ENCODE peak calls at places on chromosome 5, in eight cellular contexts. B is thyroid gland, D is caudate nucleus, J is IMR-90, A is RWPE1, L is breast epithelium, T is GM23248, I is tibial artery. E is an unnamed sample.

GRCh38 chr5:134527156-134527960 is 1.9 kb downstream of the JADE2 start:
- DNase-seq in B (peak), D (peak), A (peak), I (peak), L (peak), J (peak), T (peak), E (peak)

GRCh38 chr5:77662615-77663014 is 24.1 kb upstream of the OTP start:
- DNase-seq in L (no peak), B (no peak), T (no peak), I (no peak), J (no peak), D (no peak), A (no peak), E (no peak)

GRCh38 chr5:120528609-120529008 is 64.5 kb downstream of the PRR16 start:
- DNase-seq in B (no peak), I (no peak), J (peak), L (no peak), D (no peak), T (peak), A (no peak), E (no peak)

GRCh38 chr5:59180515-59180914 is 597.6 kb downstream of the RAB3C start:
- DNase-seq in L (no peak), J (no peak), I (no peak), D (no peak), T (no peak), A (no peak), B (no peak), E (no peak)

GRCh38 chr5:52580921-52581320 is 206.8 kb upstream of the ITGA1 start:
- DNase-seq in L (no peak), D (no peak), T (peak), J (peak), B (no peak), A (peak), I (no peak), E (no peak)

GRCh38 chr5:94785111-94785510 is 166.6 kb downstream of the SLF1 start:
- DNase-seq in B (no peak), I (no peak), L (no peak), D (no peak), A (no peak), T (peak), J (peak), E (no peak)

GRCh38 chr5:172891716-172892421 is 57.8 kb downstream of the ERGIC1 start:
- DNase-seq in D (no peak), B (peak), L (peak), T (no peak), J (no peak), I (peak), A (no peak), E (no peak)

GRCh38 chr5:83299353-83299752 is 172.2 kb upstream of the VCAN start:
- DNase-seq in D (no peak), J (no peak), L (no peak), A (no peak), I (no peak), T (no peak), B (no peak), E (no peak)

GRCh38 chr5:43066231-43066798 is 26.2 kb upstream of the ANXA2R start:
- DNase-seq in L (peak), B (peak), D (peak), I (peak), J (peak), T (peak), A (peak), E (peak)

GRCh38 chr5:14700478-14701436 is 36.2 kb downstream of the OTULIN start:
- DNase-seq in B (no peak), T (no peak), A (no peak), J (no peak), D (no peak), L (no peak), I (no peak), E (no peak)

GRCh38 chr5:44167540-44167939 is 221.7 kb downstream of the FGF10 start:
- DNase-seq in B (no peak), I (no peak), L (no peak), A (no peak), D (no peak), T (no peak), J (no peak), E (no peak)

GRCh38 chr5:9698125-9698848 is 68.1 kb upstream of the TAS2R1 start:
- DNase-seq in J (peak), T (peak), A (no peak), D (no peak), B (no peak), I (no peak), L (no peak), E (no peak)

GRCh38 chr5:1292139-1292538 is 2.7 kb downstream of the TERT start:
- DNase-seq in B (no peak), I (no peak), L (no peak), T (no peak), A (no peak), D (no peak), J (no peak), E (no peak)

GRCh38 chr5:7679663-7680062 is 171.3 kb downstream of the CFAP90 start:
- DNase-seq in T (no peak), B (no peak), L (no peak), I (no peak), D (no peak), A (no peak), J (no peak), E (no peak)

GRCh38 chr5:148740966-148741742 is 85.3 kb upstream of the ADRB2 start:
- DNase-seq in B (no peak), D (no peak), T (peak), L (no peak), J (peak), A (peak), I (no peak), E (no peak)

GRCh38 chr5:127960126-127960744 is 123.3 kb upstream of the SLC12A2 start:
- DNase-seq in A (no peak), T (no peak), J (peak), D (no peak), I (no peak), B (no peak), L (no peak), E (no peak)

GRCh38 chr5:127766556-127767335 is 63.6 kb downstream of the CCDC192 start:
- DNase-seq in I (no peak), A (no peak), B (no peak), L (no peak), T (peak), J (peak), D (no peak), E (no peak)

GRCh38 chr5:10934789-10935355 is 173.8 kb upstream of the DAP start:
- DNase-seq in I (no peak), B (no peak), L (no peak), J (no peak), T (no peak), A (no peak), D (no peak), E (no peak)

GRCh38 chr5:6197427-6197826 is 180.9 kb downstream of the MED10 start:
- DNase-seq in L (no peak), I (no peak), B (no peak), D (no peak), J (no peak), A (no peak), T (no peak), E (no peak)

GRCh38 chr5:116911074-116911473 is 336.5 kb upstream of the SEMA6A start:
- DNase-seq in I (no peak), T (no peak), D (no peak), L (no peak), B (no peak), J (no peak), A (no peak), E (no peak)

GRCh38 chr5:116905885-116906284 is 331.3 kb upstream of the SEMA6A start:
- DNase-seq in T (no peak), D (no peak), B (no peak), I (no peak), L (no peak), J (no peak), A (no peak), E (no peak)

DNA sequence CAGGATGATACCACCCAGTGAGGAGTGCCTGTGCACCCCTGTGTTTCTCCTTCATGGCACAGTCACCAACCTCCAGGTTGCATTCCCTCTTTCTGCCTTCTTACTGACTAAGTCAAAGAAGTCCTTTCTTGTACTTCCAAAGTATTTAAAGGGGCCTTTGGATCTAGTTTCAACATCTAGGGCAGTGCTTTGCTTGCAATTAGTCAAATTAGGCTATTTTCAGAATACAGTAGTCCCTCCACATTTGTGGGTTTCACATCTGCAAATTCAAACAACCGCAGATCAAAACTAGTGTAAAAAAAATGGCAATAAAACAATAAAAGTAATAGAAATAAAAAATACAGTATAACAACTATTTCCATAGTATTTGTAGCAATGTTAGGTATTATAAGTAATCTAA is 333.9 kb upstream of the SEMA6A start:
- DNase-seq in A (no peak), T (no peak), I (no peak), J (no peak), B (no peak), D (no peak), L (no peak), E (no peak)
- H3K27ac ChIP-seq in A (no peak), T (no peak), I (no peak), J (no peak), B (no peak), D (no peak), L (no peak), E (no peak)

GRCh38 chr5:150321784-150322183 is 19.1 kb upstream of the ARSI start:
- DNase-seq in J (no peak), A (no peak), L (no peak), B (no peak), T (peak), D (no peak), I (no peak), E (no peak)

GRCh38 chr5:150323819-150324218 is 21.1 kb upstream of the ARSI start:
- DNase-seq in A (no peak), L (no peak), B (no peak), I (no peak), D (no peak), T (no peak), J (no peak), E (no peak)

GRCh38 chr5:150323092-150323491 is 20.4 kb upstream of the ARSI start:
- DNase-seq in I (no peak), T (no peak), D (no peak), J (peak), L (no peak), B (no peak), A (no peak), E (no peak)

GRCh38 chr5:150321211-150321610 is 18.5 kb upstream of the ARSI start:
- DNase-seq in I (no peak), J (no peak), A (no peak), D (no peak), B (no peak), T (no peak), L (no peak), E (no peak)

GRCh38 chr5:150322202-150322601 is 19.5 kb upstream of the ARSI start:
- DNase-seq in T (peak), L (no peak), J (peak), B (no peak), D (no peak), A (peak), I (no peak), E (no peak)
- H3K27ac ChIP-seq in T (peak), L (no peak), J (no peak), B (no peak), D (no peak), A (no peak), I (no peak), E (no peak)

DNA sequence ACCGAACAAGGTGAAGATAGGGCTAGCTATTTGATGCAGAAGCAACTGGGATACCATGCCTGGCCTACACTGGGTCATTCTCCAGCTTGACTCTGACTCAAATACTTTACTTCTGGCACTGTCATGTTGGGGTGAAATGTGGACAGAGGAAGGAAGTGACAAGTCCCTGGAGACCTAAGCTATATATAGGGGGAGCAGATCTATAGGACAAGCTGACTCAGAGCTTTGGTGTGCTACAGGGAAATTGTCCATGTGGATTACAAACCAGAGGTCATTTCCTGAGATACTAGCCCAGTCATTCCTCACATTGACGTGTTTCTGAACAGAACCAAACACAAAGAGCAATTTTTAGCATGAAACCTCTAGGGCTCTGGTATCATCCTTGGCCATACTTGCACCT is 531.6 kb upstream of the CLINT1 start:
- DNase-seq in I (no peak), A (peak), T (peak), J (peak), D (no peak), L (no peak), B (no peak), E (no peak)
- H3K27ac ChIP-seq in I (no peak), A (no peak), T (peak), J (no peak), D (no peak), L (no peak), B (no peak), E (no peak)

GRCh38 chr5:34521628-34522290 is 134.4 kb upstream of the RAI14 start:
- DNase-seq in T (no peak), B (no peak), A (no peak), L (no peak), J (no peak), I (no peak), D (no peak), E (no peak)
- H3K27ac ChIP-seq in T (no peak), B (no peak), A (no peak), L (peak), J (no peak), I (peak), D (no peak), E (no peak)

GRCh38 chr5:72408602-72409001 is 88.4 kb downstream of the PTCD2 start:
- DNase-seq in L (no peak), T (peak), A (no peak), D (no peak), J (peak), B (no peak), I (no peak), E (no peak)
- H3K27ac ChIP-seq in L (no peak), T (no peak), A (no peak), D (no peak), J (no peak), B (no peak), I (no peak), E (no peak)

GRCh38 chr5:17118631-17119030 is 98.8 kb upstream of the BASP1 start:
- DNase-seq in B (no peak), A (peak), L (peak), D (no peak), T (peak), I (peak), J (peak), E (no peak)
- H3K27ac ChIP-seq in B (no peak), A (peak), L (no peak), D (no peak), T (peak), I (no peak), J (peak), E (no peak)

DNA sequence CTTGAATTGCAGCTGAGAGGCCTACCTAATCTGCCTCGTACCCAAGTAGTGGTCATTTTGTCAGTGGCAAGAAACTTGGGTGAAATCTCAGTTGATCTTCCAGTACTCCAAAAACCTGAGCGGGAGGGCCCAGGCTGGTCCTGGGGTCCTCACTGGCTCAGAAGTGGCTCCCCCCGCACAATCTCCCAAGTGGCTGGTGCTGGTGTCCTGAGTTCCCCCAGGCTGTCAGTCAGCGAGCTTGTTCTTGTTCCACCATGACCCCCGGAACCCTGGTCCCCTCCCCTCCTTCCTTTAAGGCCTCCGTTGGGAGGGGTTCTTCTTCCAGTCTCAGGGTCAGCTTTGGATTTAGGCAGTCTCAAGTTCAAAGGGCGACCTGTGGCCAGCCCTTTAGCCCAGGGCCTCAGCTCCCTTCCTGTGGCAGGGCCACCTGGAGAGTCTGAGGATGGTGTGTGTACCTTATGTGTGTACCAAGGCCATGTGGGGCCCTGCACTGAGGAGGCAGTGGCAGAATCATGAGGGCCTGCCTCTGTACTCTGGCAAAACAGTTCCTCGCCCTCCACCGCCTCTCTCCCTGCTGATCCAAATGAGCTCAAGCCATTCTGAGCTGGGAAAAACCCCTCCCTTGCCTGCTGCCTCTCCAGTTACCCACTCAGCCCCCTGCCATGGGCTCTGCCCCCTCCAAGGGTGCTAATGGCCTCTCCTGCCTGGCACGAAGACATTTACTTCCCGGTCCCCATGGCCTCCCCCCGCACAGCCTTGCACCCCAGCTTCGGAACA is 4.5 kb upstream of the DBN1 start:
- DNase-seq in D (no peak), A (no peak), J (no peak), I (no peak), B (peak), L (no peak), T (peak), E (no peak)
- H3K27ac ChIP-seq in D (no peak), A (peak), J (no peak), I (peak), B (no peak), L (peak), T (peak), E (no peak)

E was measured in effector memory CD4-positive, alpha-beta T cell.